ENCODE peak calls at places on chromosomes 1 and 21, in four cellular contexts. I is WERI-Rb-1, F is pancreas, L is lung. G is an unnamed sample. For H3K27me3, the result is how much of the 10 kb centered on the place peaks cover.

GRCh38 chr1:150477733-150478132 is 9.5 kb upstream of the TARS2 start:
- DNase-seq in F (no peak), L (no peak), I (no peak), G (no peak)

GRCh38 chr1:94924967-94925366 is 1.9 kb downstream of the CNN3 start:
- DNase-seq in L (no peak), I (no peak), F (no peak), G (no peak)

GRCh38 chr21:26082549-26082948 is 88.0 kb downstream of the APP start:
- DNase-seq in F (no peak), I (no peak), L (no peak), G (no peak)

GRCh38 chr1:115505157-115505571 is 136.6 kb upstream of the VANGL1 start:
- DNase-seq in L (no peak), F (no peak), I (no peak), G (no peak)

GRCh38 chr1:41672641-41673313 is 188.3 kb upstream of the EDN2 start:
- DNase-seq in L (no peak), F (no peak), I (no peak), G (no peak)

GRCh38 chr1:204509186-204509635 is 7.0 kb upstream of the MDM4 start:
- DNase-seq in I (no peak), L (no peak), F (no peak), G (no peak)

GRCh38 chr1:158898722-158899121 is 32.6 kb upstream of the PYHIN1 start:
- DNase-seq in L (no peak), F (no peak), I (no peak), G (no peak)

GRCh38 chr1:51666463-51666862 is 49.6 kb downstream of the OSBPL9 start:
- DNase-seq in F (no peak), L (no peak), I (no peak), G (no peak)

GRCh38 chr1:242017580-242018233 is 18.8 kb upstream of the MAP1LC3C start:
- DNase-seq in L (peak), I (peak), F (peak), G (no peak)

GRCh38 chr1:37989381-37989930 is 366 bp downstream of the SF3A3 start:
- DNase-seq in L (peak), I (peak), F (no peak), G (no peak)

GRCh38 chr1:21916447-21917240 is 20.5 kb downstream of the HSPG2 start:
- DNase-seq in I (no peak), L (no peak), F (no peak), G (no peak)

GRCh38 chr1:115183158-115183557 is 93.9 kb upstream of the TSPAN2 start:
- DNase-seq in F (no peak), I (peak), L (no peak), G (no peak)

GRCh38 chr1:206503591-206504362 is 3.6 kb upstream of the RASSF5 start:
- DNase-seq in L (peak), F (no peak), I (no peak), G (peak)

GRCh38 chr1:59917026-59917784 is 9.4 kb downstream of the CYP2J2 start:
- DNase-seq in F (no peak), L (no peak), I (no peak), G (no peak)

GRCh38 chr1:160629286-160630210 is 17.3 kb downstream of the SLAMF1 start:
- DNase-seq in L (no peak), I (no peak), F (no peak), G (no peak)

GRCh38 chr1:24186711-24186992 is 437 bp downstream of the IFNLR1 start:
- DNase-seq in L (no peak), F (no peak), I (no peak), G (no peak)

GRCh38 chr1:145846191-145846590 is 761 bp downstream of the NUDT17 start:
- DNase-seq in I (peak), L (no peak), F (peak), G (peak)
- TF ChIP-seq CTCF in I (peak), L (peak), F (peak), G (peak)

GRCh38 chr1:200036616-200037270 is 9.2 kb downstream of the NR5A2 start:
- DNase-seq in F (peak), I (no peak), L (no peak), G (no peak)
- H3K27me3 ChIP-seq in F (under half), I (half or more), L (under half), G (under half)

DNA sequence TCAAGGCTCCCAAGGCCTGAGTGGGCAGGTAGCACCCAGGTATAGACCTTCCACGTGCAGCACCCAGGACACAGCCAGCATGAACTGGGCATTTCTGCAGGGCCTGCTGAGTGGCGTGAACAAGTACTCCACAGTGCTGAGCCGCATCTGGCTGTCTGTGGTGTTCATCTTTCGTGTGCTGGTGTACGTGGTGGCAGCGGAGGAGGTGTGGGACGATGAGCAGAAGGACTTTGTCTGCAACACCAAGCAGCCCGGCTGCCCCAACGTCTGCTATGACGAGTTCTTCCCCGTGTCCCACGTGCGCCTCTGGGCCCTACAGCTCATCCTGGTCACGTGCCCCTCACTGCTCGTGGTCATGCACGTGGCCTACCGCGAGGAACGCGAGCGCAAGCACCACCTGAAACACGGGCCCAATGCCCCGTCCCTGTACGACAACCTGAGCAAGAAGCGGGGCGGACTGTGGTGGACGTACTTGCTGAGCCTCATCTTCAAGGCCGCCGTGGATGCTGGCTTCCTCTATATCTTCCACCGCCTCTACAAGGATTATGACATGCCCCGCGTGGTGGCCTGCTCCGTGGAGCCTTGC is 1.7 kb downstream of the GJB4 start:
- DNase-seq in F (no peak), L (no peak), I (no peak), G (no peak)
- H3K4me3 ChIP-seq in F (no peak), L (no peak), I (no peak), G (no peak)

GRCh38 chr1:117605811-117606607 is at the start of gene TENT5C:
- DNase-seq in F (peak), I (peak), L (peak), G (peak)
- TF ChIP-seq CTCF in F (no peak), I (peak), L (no peak), G (no peak)

GRCh38 chr1:54003249-54003646 is 14.7 kb downstream of the LDLRAD1 start:
- DNase-seq in I (no peak), L (no peak), F (no peak), G (no peak)
- H3K27me3 ChIP-seq in I (under half), L (under half), F (under half), G (under half)